ENCODE peak calls at places on chromosomes 4 and X, in seven cellular contexts. O, L, V, F, Z, T and Q are unnamed samples.

GRCh38 chr4:30754021-30754420 is 33.9 kb downstream of the PCDH7 start:
- DNase-seq in O (peak), L (no peak), V (peak), F (no peak), Z (no peak), T (no peak), Q (no peak)

GRCh38 chrX:36978886-36979285 is 29.3 kb upstream of the FAM47C start:
- DNase-seq in O (no peak), L (no peak), V (no peak), F (no peak), Z (no peak), T (no peak), Q (no peak)

GRCh38 chr4:98519268-98519993 is 139.0 kb downstream of the TSPAN5 start:
- DNase-seq in O (no peak), L (no peak), V (no peak), F (no peak), Z (no peak), T (no peak), Q (no peak)

GRCh38 chrX:17488036-17488435 is 113.0 kb downstream of the NHS start:
- DNase-seq in O (no peak), L (no peak), V (no peak), F (no peak), Z (no peak), T (no peak), Q (no peak)

GRCh38 chr4:8589831-8590545 is 2.6 kb upstream of the CPZ start:
- DNase-seq in O (no peak), L (no peak), V (no peak), F (no peak), Z (no peak), T (no peak), Q (peak)

GRCh38 chr4:1856920-1857699 is 1.2 kb upstream of the LETM1 start:
- DNase-seq in O (no peak), L (no peak), V (no peak), F (no peak), Z (peak), T (peak), Q (no peak)

GRCh38 chr4:68310651-68311247 is 39.1 kb downstream of the YTHDC1 start:
- DNase-seq in O (no peak), L (no peak), V (no peak), F (no peak), Z (no peak), T (no peak), Q (no peak)

GRCh38 chrX:24371391-24371972 is 11.0 kb downstream of the SUPT20HL1 start:
- DNase-seq in O (peak), L (peak), V (no peak), F (peak), Z (peak), T (peak), Q (peak)

GRCh38 chrX:3811331-3812311 is 98.2 kb upstream of the PRKX start:
- DNase-seq in O (peak), L (peak), V (no peak), F (peak), Z (peak), T (peak), Q (no peak)

GRCh38 chr4:97664741-97665140 is 478.5 kb downstream of the STPG2 start:
- DNase-seq in O (no peak), L (no peak), V (no peak), F (no peak), Z (no peak), T (no peak), Q (no peak)

GRCh38 chr4:8267077-8267476 is 2.5 kb upstream of the HTRA3 start:
- DNase-seq in O (peak), L (no peak), V (no peak), F (no peak), Z (peak), T (no peak), Q (no peak)